ENCODE peak calls at places on chromosomes 16 and 17, in six cellular contexts. One of them, this sample, is unnamed.

GRCh38 chr16:57147381-57148191 is 38.3 kb downstream of the PSME3IP1 start:
- DNase-seq in H9: peak; percentile 45
- DNase-seq in H1: no peak
- DNase-seq in neuronal stem cell: no peak
- DNase-seq in mesenchymal stem cell: no peak
- DNase-seq in trophoblast cell: no peak
- DNase-seq in this sample: peak; percentile 46

GRCh38 chr17:50689251-50689650 is 18.5 kb downstream of the ANKRD40 start:
- DNase-seq in H9: peak; percentile 67
- DNase-seq in H1: no peak
- DNase-seq in neuronal stem cell: no peak
- DNase-seq in mesenchymal stem cell: peak; percentile 82
- DNase-seq in trophoblast cell: no peak
- DNase-seq in this sample: peak; percentile 66

GRCh38 chr17:29840884-29841283 is 89.1 kb downstream of the SSH2 start:
- DNase-seq in H9: no peak
- DNase-seq in H1: no peak
- DNase-seq in neuronal stem cell: no peak
- DNase-seq in mesenchymal stem cell: peak; percentile 50
- DNase-seq in trophoblast cell: peak; percentile 30
- DNase-seq in this sample: peak; percentile 81

GRCh38 chr17:10792156-10792555 is 11.7 kb downstream of the TMEM238L start:
- DNase-seq in H9: no peak
- DNase-seq in H1: no peak
- DNase-seq in neuronal stem cell: no peak
- DNase-seq in mesenchymal stem cell: no peak
- DNase-seq in trophoblast cell: peak; percentile 61
- DNase-seq in this sample: no peak

GRCh38 chr16:48321307-48322036 is 63.7 kb downstream of the SIAH1 start:
- DNase-seq in H9: no peak
- DNase-seq in H1: no peak
- DNase-seq in neuronal stem cell: no peak
- DNase-seq in mesenchymal stem cell: peak; percentile 81
- DNase-seq in trophoblast cell: no peak
- DNase-seq in this sample: peak; percentile 85

GRCh38 chr17:50931003-50931878 is 65.1 kb upstream of the TOB1 start:
- DNase-seq in H9: peak; percentile 91
- DNase-seq in H1: peak; percentile 77
- DNase-seq in neuronal stem cell: peak; percentile 76
- DNase-seq in mesenchymal stem cell: peak; percentile 92
- DNase-seq in trophoblast cell: peak; percentile 86
- DNase-seq in this sample: peak; percentile 86

GRCh38 chr16:75089486-75090202 is 26.9 kb downstream of the LDHD start:
- DNase-seq in H9: no peak
- DNase-seq in H1: no peak
- DNase-seq in neuronal stem cell: no peak
- DNase-seq in mesenchymal stem cell: no peak
- DNase-seq in trophoblast cell: peak; percentile 94
- DNase-seq in this sample: no peak

GRCh38 chr16:70684146-70685060 is 1.4 kb downstream of the MTSS2 start:
- DNase-seq in H9: no peak
- DNase-seq in H1: no peak
- DNase-seq in neuronal stem cell: no peak
- DNase-seq in mesenchymal stem cell: no peak
- DNase-seq in trophoblast cell: no peak
- DNase-seq in this sample: no peak

GRCh38 chr16:73017321-73017720 is 30.6 kb downstream of the ZFHX3 start:
- DNase-seq in H9: no peak
- DNase-seq in H1: no peak
- DNase-seq in neuronal stem cell: no peak
- DNase-seq in mesenchymal stem cell: no peak
- DNase-seq in trophoblast cell: no peak
- DNase-seq in this sample: no peak

GRCh38 chr16:83842755-83843507 is 35.2 kb downstream of the HSBP1 start:
- DNase-seq in H9: no peak
- DNase-seq in H1: no peak
- DNase-seq in neuronal stem cell: no peak
- DNase-seq in mesenchymal stem cell: peak; percentile 74
- DNase-seq in trophoblast cell: no peak
- DNase-seq in this sample: no peak

GRCh38 chr17:27878776-27879562 is 14.2 kb downstream of the LYRM9 start:
- DNase-seq in H9: no peak
- DNase-seq in H1: no peak
- DNase-seq in neuronal stem cell: no peak
- DNase-seq in mesenchymal stem cell: no peak
- DNase-seq in trophoblast cell: peak; percentile 29
- DNase-seq in this sample: no peak

DNA sequence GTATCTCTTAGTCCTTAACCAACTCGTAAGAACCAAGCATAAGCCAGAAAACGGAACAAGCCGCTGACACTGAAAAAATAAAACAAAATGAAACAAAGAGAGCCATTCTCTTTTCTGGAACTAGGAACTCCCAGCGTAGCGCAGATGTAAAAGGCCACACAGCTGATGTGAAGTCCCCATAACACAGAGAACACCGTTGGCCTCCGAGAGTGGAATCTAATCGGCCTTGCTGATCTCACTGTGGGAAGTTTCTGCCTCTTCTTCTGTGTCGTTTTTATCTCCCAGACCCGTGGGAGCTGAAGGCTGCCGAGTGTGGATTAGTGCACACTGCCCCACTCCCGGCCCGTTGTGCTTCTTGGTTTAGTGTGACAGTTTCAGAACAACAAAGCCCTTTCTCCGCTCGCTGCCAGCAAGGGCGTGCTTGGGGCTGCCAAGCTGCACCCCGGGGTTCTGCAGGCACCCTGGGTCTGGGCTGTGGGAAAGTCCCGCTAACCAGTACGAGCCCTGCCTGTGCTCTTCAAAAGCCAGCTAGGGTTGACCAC is 21.7 kb downstream of the TTYH2 start:
- DNase-seq in H9: no peak
- DNase-seq in H1: no peak
- DNase-seq in neuronal stem cell: no peak
- DNase-seq in mesenchymal stem cell: no peak
- DNase-seq in trophoblast cell: no peak
- DNase-seq in this sample: no peak
- H3K4me2 ChIP-seq in H9: no peak overlapping the region
- H3K4me2 ChIP-seq in H1: no peak overlapping the region
- H3K4me2 ChIP-seq in neuronal stem cell: no peak overlapping the region
- H3K4me2 ChIP-seq in mesenchymal stem cell: no peak overlapping the region
- H3K4me2 ChIP-seq in trophoblast cell: no peak overlapping the region
- H3K4me2 ChIP-seq in this sample: no peak overlapping the region

DNA sequence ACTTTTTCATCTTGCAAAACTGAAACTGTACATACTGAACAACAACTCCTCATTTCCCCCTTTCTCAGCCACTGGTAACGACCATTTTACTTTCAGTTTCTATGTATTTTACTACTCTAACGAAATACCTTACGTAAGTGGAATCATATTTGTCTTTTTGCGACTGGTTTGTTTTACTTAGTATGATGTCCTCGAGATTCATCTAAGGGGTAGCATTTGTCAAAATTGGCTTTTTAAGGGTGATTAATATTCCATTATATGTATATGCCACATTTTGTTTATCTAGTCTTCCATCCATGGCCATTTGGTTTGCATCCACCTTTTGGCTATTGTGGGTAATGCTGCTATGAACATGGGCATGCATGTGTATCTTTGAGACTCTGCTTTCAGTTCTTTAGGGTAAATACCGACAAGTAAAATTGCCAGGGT is 10.4 kb downstream of the KPNB1 start:
- DNase-seq in H9: no peak
- DNase-seq in H1: no peak
- DNase-seq in neuronal stem cell: no peak
- DNase-seq in mesenchymal stem cell: peak; percentile 17
- DNase-seq in trophoblast cell: no peak
- DNase-seq in this sample: no peak
- H4K91ac ChIP-seq in H9: no peak overlapping the region
- H4K91ac ChIP-seq in H1: no peak overlapping the region
- H4K91ac ChIP-seq in neuronal stem cell: no peak overlapping the region
- H4K91ac ChIP-seq in mesenchymal stem cell: no peak overlapping the region
- H4K91ac ChIP-seq in trophoblast cell: no peak overlapping the region
- H4K91ac ChIP-seq in this sample: no peak overlapping the region

DNA sequence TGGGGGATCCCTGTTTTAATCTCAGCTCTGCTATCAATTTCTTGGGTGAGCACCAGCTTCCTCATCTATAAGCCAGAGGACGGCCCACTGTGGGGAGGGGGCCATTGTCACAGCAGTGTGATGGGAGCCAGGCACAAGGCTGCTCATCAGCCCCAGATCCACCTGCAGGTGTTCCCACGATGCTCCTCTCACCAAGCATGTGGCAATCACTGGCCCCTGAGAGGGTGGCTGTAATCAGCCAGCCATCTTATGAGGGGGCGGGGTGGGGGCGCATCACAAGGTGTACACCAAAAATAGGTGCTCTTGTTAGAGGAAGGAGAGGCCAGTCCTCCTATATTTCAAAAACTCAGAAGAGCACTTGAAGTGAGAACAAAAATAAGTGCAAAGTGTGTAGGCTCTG is 31.2 kb downstream of the HNF1B start:
- DNase-seq in H9: no peak
- DNase-seq in H1: no peak
- DNase-seq in neuronal stem cell: no peak
- DNase-seq in mesenchymal stem cell: no peak
- DNase-seq in trophoblast cell: no peak
- DNase-seq in this sample: no peak
- H3K4me2 ChIP-seq in H9: no peak overlapping the region
- H3K4me2 ChIP-seq in H1: no peak overlapping the region
- H3K4me2 ChIP-seq in neuronal stem cell: no peak overlapping the region
- H3K4me2 ChIP-seq in mesenchymal stem cell: no peak overlapping the region
- H3K4me2 ChIP-seq in trophoblast cell: no peak overlapping the region
- H3K4me2 ChIP-seq in this sample: no peak overlapping the region

DNA sequence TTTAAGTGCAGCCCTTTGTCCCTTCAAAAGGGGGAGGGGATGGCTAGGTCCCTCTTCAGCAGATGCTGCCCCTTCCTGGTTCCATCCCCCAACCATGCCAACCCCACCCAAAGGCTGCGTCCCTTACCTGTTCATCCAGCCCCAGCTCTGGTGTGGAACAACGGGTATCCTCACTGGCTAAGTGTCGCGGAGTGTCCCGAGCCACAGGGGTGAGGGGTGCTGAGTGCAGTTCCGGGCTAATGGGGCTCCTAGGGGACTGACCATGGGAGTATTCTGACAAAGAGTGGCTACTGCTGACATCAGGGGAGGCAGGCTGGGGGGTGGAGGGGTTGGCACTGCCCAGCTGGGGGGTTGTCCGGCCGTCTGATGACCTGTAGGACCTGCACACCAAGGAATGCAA is 32.9 kb downstream of the STH start:
- DNase-seq in H9: no peak
- DNase-seq in H1: no peak
- DNase-seq in neuronal stem cell: no peak
- DNase-seq in mesenchymal stem cell: no peak
- DNase-seq in trophoblast cell: no peak
- DNase-seq in this sample: no peak
- H4K91ac ChIP-seq in H9: no peak overlapping the region
- H4K91ac ChIP-seq in H1: no peak overlapping the region
- H4K91ac ChIP-seq in neuronal stem cell: no peak overlapping the region
- H4K91ac ChIP-seq in mesenchymal stem cell: no peak overlapping the region
- H4K91ac ChIP-seq in trophoblast cell: no peak overlapping the region
- H4K91ac ChIP-seq in this sample: no peak overlapping the region

GRCh38 chr17:39923230-39923629 is 4.2 kb downstream of the ORMDL3 start:
- DNase-seq in H9: no peak
- DNase-seq in H1: no peak
- DNase-seq in neuronal stem cell: no peak
- DNase-seq in mesenchymal stem cell: no peak
- DNase-seq in trophoblast cell: no peak
- DNase-seq in this sample: no peak
- H3K4me2 ChIP-seq in H9: no peak overlapping the region
- H3K4me2 ChIP-seq in H1: no peak overlapping the region
- H3K4me2 ChIP-seq in neuronal stem cell: no peak overlapping the region
- H3K4me2 ChIP-seq in mesenchymal stem cell: no peak overlapping the region
- H3K4me2 ChIP-seq in trophoblast cell: no peak overlapping the region
- H3K4me2 ChIP-seq in this sample: no peak overlapping the region